ENCODE peak calls at places on chromosomes 16 and 17, in six cellular contexts. T, A, C, V, S and Q are unnamed samples.

GRCh38 chr17:44599298-44600175 is 42.3 kb downstream of the FZD2 start:
- DNase-seq in T (no peak), A (peak), C (no peak), V (no peak), S (no peak), Q (peak)

GRCh38 chr16:81931927-81932326 is 79.3 kb downstream of the SDR42E1 start:
- DNase-seq in T (no peak), A (no peak), C (no peak), V (no peak), S (no peak), Q (no peak)

GRCh38 chr17:65389426-65389825 is 172.0 kb downstream of the AXIN2 start:
- DNase-seq in T (no peak), A (no peak), C (no peak), V (no peak), S (no peak), Q (no peak)

GRCh38 chr16:85055503-85056210 is 28.1 kb downstream of the KIAA0513 start:
- DNase-seq in T (peak), A (no peak), C (no peak), V (peak), S (no peak), Q (no peak)

GRCh38 chr16:1972490-1972877 is 631 bp downstream of the TBL3 start:
- DNase-seq in T (no peak), A (no peak), C (no peak), V (no peak), S (no peak), Q (no peak)

GRCh38 chr16:11543676-11544393 is 42.9 kb downstream of the LITAF start:
- DNase-seq in T (no peak), A (no peak), C (no peak), V (no peak), S (no peak), Q (peak)

GRCh38 chr17:72237223-72237622 is 116.4 kb downstream of the SOX9 start:
- DNase-seq in T (no peak), A (no peak), C (no peak), V (no peak), S (no peak), Q (no peak)

GRCh38 chr16:86718118-86718517 is 139.8 kb downstream of the FOXL1 start:
- DNase-seq in T (no peak), A (no peak), C (no peak), V (peak), S (no peak), Q (no peak)

GRCh38 chr16:9437115-9437514 is 345.7 kb downstream of the HAPSTR1 start:
- DNase-seq in T (peak), A (peak), C (peak), V (no peak), S (no peak), Q (no peak)

GRCh38 chr17:17063546-17064122 is 21.4 kb downstream of the MPRIP start:
- DNase-seq in T (no peak), A (no peak), C (no peak), V (no peak), S (no peak), Q (no peak)

GRCh38 chr16:716250-716607 is 1.3 kb downstream of the METRN start:
- DNase-seq in T (peak), A (peak), C (no peak), V (no peak), S (no peak), Q (no peak)

DNA sequence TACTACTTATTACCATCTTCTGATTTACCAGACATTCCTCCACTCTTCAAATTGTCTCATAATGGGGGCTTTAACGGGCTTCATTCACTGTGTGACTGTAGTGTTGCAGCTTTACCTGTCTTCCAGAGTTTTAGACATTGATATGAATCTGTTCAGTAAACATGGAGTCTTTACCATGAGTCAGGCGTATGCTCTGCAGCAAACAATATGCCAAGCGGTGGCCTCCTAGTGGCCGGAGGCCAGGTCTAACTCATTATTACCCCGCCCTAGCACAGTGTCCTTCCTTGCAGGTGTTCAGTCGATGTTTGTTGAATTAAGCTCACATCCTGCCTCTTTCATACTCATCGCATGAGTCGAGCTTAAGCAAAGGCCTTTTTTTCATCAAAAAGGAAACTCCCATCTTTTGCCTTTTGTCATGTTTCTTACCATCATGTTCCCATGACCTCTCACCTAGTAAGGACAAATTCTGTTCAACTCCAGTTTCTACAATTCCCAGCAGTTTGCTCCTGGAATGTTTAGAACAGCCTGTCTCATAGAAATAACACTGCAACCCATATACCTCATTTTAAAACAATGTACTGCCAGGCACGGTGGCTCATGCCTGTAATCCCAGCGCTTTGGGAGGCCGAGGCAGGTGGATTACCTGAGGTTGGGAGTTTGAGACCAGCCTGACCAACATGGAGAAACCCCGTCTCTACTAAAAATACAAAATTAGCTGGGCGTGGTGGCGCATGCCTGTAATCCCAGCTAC is 39.4 kb downstream of the TUBD1 start:
- DNase-seq in T (peak), A (peak), C (no peak), V (no peak), S (no peak), Q (no peak)
- TF ChIP-seq ZNF274 in T (no peak), A (no peak), C (no peak), V (no peak), S (no peak), Q (no peak)

GRCh38 chr17:40516581-40517285 is 15.3 kb upstream of the TNS4 start:
- DNase-seq in T (peak), A (peak), C (peak), V (peak), S (no peak), Q (no peak)
- TF ChIP-seq ZNF274 in T (no peak), A (no peak), C (no peak), V (no peak), S (no peak), Q (no peak)

GRCh38 chr17:38896373-38896954 is 26.6 kb downstream of the LASP1 start:
- DNase-seq in T (no peak), A (no peak), C (no peak), V (no peak), S (no peak), Q (no peak)
- TF ChIP-seq ZNF274 in T (no peak), A (no peak), C (no peak), V (no peak), S (no peak), Q (no peak)

GRCh38 chr17:70968302-70968701 is 799.0 kb downstream of the KCNJ2 start:
- DNase-seq in T (no peak), A (no peak), C (no peak), V (no peak), S (no peak), Q (no peak)
- TF ChIP-seq ZNF274 in T (no peak), A (no peak), C (no peak), V (no peak), S (no peak), Q (no peak)

GRCh38 chr17:48036693-48037035 is 933 bp downstream of the COPZ2 start:
- DNase-seq in T (no peak), A (no peak), C (no peak), V (no peak), S (no peak), Q (no peak)

GRCh38 chr17:48037924-48038323 is 327 bp upstream of the COPZ2 start:
- DNase-seq in T (no peak), A (no peak), C (no peak), V (no peak), S (no peak), Q (no peak)

GRCh38 chr17:48038687-48039086 is 1.1 kb upstream of the COPZ2 start:
- DNase-seq in T (no peak), A (no peak), C (no peak), V (no peak), S (no peak), Q (no peak)

GRCh38 chr17:48031966-48032365 is 5.6 kb downstream of the COPZ2 start:
- DNase-seq in T (no peak), A (no peak), C (no peak), V (no peak), S (no peak), Q (no peak)

DNA sequence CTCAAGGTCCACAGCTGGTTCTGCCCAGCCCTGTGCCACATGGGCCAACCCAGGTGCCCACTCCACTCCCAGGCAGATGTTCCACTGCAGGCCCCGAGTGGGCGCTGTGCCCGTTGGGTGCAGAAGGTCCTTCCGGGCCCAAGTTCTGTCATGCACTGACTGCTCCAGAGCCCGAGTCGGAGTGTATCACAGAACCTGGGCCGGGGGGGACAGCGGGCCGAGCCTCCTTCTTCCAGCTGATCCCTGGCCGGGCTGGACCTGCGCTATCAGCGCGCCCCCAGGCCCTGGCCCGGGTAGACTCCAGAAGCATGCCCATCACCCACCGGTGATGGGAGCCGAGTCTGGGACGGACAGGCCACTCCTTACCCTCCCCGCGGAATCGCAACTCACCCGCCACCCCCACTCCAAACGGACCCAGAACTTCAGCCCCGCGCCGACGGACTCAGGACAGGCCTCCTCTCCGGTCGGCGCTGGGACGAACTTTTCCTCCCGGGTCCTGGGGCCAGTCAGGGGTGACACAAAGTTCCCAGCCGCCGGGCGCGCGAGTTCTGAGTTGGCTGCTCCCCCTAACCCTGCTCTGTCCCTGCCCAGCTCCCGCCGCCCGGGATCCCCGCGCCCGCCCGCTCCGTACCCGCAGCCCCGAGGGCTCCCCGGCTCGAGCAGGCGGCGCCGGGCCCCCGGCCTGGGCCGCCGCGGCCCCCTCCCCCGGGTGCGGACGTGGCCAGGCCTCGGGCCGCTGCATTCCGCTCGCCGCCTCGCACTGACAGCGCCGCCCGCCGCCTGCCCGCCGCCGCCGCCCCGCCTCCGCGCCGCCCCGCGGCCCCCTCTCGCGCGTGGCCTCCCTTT is at the start of gene COPZ2:
- DNase-seq in T (peak), A (no peak), C (no peak), V (no peak), S (no peak), Q (no peak)
- TF ChIP-seq ZNF274 in T (peak), A (no peak), C (no peak), V (no peak), S (no peak), Q (no peak)